ENCODE peak calls at places on chromosomes 4 and X, in six cellular contexts. E is fibroblast of lung, J is H1, K is mesendoderm, Z is heart right ventricle, Y is neuronal stem cell. M is an unnamed sample. For H3K4me1 and H3K27me3, the result is how much of the 10 kb centered on the place peaks cover.

GRCh38 chr4:26468977-26469376 is 21.3 kb downstream of the CCKAR start:
- DNase-seq in E (no peak), J (no peak), K (no peak), Z (no peak), Y (no peak), M (no peak)

GRCh38 chr4:94995684-94996394 is 238.1 kb downstream of the BMPR1B start:
- DNase-seq in E (peak), J (peak), K (peak), Z (no peak), Y (peak), M (peak)

GRCh38 chr4:30614771-30615170 is 105.4 kb upstream of the PCDH7 start:
- DNase-seq in E (no peak), J (no peak), K (no peak), Z (no peak), Y (no peak), M (no peak)

GRCh38 chr4:56828784-56829535 is 7.5 kb upstream of the SPINK2 start:
- DNase-seq in E (peak), J (no peak), K (no peak), Z (no peak), Y (no peak), M (no peak)

GRCh38 chr4:75195111-75195510 is 262.2 kb downstream of the PARM1 start:
- DNase-seq in E (no peak), J (no peak), K (peak), Z (no peak), Y (no peak), M (no peak)

GRCh38 chr4:37956941-37957340 is 3.3 kb upstream of the PTTG2 start:
- DNase-seq in E (no peak), J (no peak), K (no peak), Z (no peak), Y (no peak), M (no peak)

GRCh38 chrX:22278375-22278774 is 5.7 kb downstream of the CBLL2 start:
- DNase-seq in E (no peak), J (no peak), K (peak), Z (no peak), Y (no peak), M (no peak)

GRCh38 chr4:4880492-4880891 is 21.0 kb downstream of the MSX1 start:
- DNase-seq in E (no peak), J (no peak), K (no peak), Z (no peak), Y (no peak), M (no peak)

GRCh38 chrX:74419861-74420193 is 1.5 kb upstream of the SLC16A2 start:
- DNase-seq in E (peak), J (no peak), K (peak), Z (no peak), Y (peak), M (no peak)

GRCh38 chrX:153609917-153610833 is 11.2 kb upstream of the CCNQ start:
- DNase-seq in E (peak), J (no peak), K (peak), Z (peak), Y (peak), M (no peak)

GRCh38 chr4:147498031-147498700 is 17.3 kb downstream of the EDNRA start:
- DNase-seq in E (peak), J (no peak), K (no peak), Z (no peak), Y (no peak), M (no peak)

GRCh38 chrX:2933125-2933900 is 4.2 kb upstream of the ARSD start:
- DNase-seq in E (no peak), J (no peak), K (no peak), Z (no peak), Y (no peak), M (no peak)

GRCh38 chrX:103413981-103414380 is 37.6 kb downstream of the BEX3 start:
- DNase-seq in E (no peak), J (no peak), K (no peak), Z (no peak), Y (no peak), M (no peak)

GRCh38 chr4:11545651-11546050 is 117.0 kb upstream of the HS3ST1 start:
- DNase-seq in E (no peak), J (no peak), K (no peak), Z (no peak), Y (no peak), M (no peak)
- H3K4me1 ChIP-seq in E (under half), J (under half), K (under half), Z (under half), Y (under half), M (under half)

GRCh38 chr4:121192500-121192899 is 28.4 kb upstream of the TNIP3 start:
- DNase-seq in E (peak), J (no peak), K (peak), Z (no peak), Y (peak), M (no peak)

GRCh38 chr4:121190389-121190788 is 26.3 kb upstream of the TNIP3 start:
- DNase-seq in E (no peak), J (no peak), K (no peak), Z (no peak), Y (no peak), M (no peak)

GRCh38 chr4:121189811-121190210 is 25.7 kb upstream of the TNIP3 start:
- DNase-seq in E (no peak), J (no peak), K (no peak), Z (no peak), Y (no peak), M (no peak)

GRCh38 chr4:121191351-121191750 is 27.2 kb upstream of the TNIP3 start:
- DNase-seq in E (no peak), J (no peak), K (no peak), Z (no peak), Y (no peak), M (no peak)

GRCh38 chr4:121192013-121192412 is 27.9 kb upstream of the TNIP3 start:
- DNase-seq in E (peak), J (no peak), K (no peak), Z (no peak), Y (no peak), M (no peak)
- H3K4me3 ChIP-seq in E (peak), J (no peak), K (no peak), Z (no peak), Y (no peak), M (no peak)

GRCh38 chrX:54066841-54067240 is 22.6 kb upstream of the PHF8 start:
- DNase-seq in E (peak), J (no peak), K (no peak), Z (no peak), Y (no peak), M (no peak)
- H3K27me3 ChIP-seq in E (under half), J (under half), K (under half), Z (under half), Y (under half), M (under half)

GRCh38 chr4:89284828-89285227 is 22.8 kb downstream of the GPRIN3 start:
- DNase-seq in E (no peak), J (no peak), K (peak), Z (no peak), Y (no peak), M (peak)
- H3K4me1 ChIP-seq in E (under half), J (under half), K (under half), Z (under half), Y (under half), M (under half)

GRCh38 chr4:81380364-81380853 is 91.3 kb downstream of the RASGEF1B start:
- DNase-seq in E (no peak), J (no peak), K (no peak), Z (no peak), Y (no peak), M (no peak)
- H3K4me3 ChIP-seq in E (no peak), J (no peak), K (no peak), Z (no peak), Y (no peak), M (no peak)

DNA sequence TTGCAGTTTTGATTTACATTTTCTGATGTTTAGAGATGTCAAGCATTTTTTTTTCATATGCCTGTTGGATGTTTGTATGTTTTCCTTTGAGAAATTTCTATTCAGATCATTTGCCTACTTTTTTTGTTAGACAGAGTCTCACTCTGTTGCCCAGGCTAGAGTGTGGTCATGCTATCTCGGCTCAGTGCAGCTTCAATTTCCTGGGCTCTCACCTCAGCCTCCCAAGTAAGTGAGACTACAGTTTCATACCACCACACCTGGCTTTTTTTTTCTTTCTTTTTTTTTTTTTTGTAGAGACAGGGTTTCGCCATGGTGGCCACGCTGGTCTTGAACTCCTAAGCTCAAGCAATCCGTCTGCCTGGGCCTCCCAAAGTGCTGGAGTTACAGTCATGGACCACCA is 291.7 kb downstream of the SLITRK2 start:
- DNase-seq in E (no peak), J (no peak), K (no peak), Z (no peak), Y (no peak), M (no peak)
- H3K27me3 ChIP-seq in E (under half), J (under half), K (under half), Z (under half), Y (under half), M (under half)

GRCh38 chrX:130095249-130095648 is 15.0 kb downstream of the ELF4 start:
- DNase-seq in E (no peak), J (no peak), K (no peak), Z (no peak), Y (no peak), M (no peak)
- H3K4me1 ChIP-seq in E (under half), J (under half), K (under half), Z (under half), Y (under half), M (under half)

M was measured in ascending aorta.